ENCODE peak calls at places on chromosomes 3 and 15, in five cellular contexts. One of them, this sample, is unnamed.

GRCh38 chr15:85380860-85381535 is 595 bp downstream of the AKAP13 start:
- DNase-seq in GM20000: peak; percentile 79
- DNase-seq in COLO829: no peak
- DNase-seq in SW480: peak; percentile 64
- DNase-seq in colonic mucosa: peak; percentile 54
- DNase-seq in this sample: peak; percentile 66

GRCh38 chr3:194270627-194271458 is 80.3 kb downstream of the CPN2 start:
- DNase-seq in colonic mucosa: peak; percentile 63
- DNase-seq in GM20000: no peak
- DNase-seq in SW480: peak; percentile 82
- DNase-seq in COLO829: peak; percentile 97
- DNase-seq in this sample: peak; percentile 68

GRCh38 chr3:46656778-46657556 is 36.5 kb downstream of the ALS2CL start:
- DNase-seq in SW480: peak; percentile 48
- DNase-seq in GM20000: no peak
- DNase-seq in colonic mucosa: peak; percentile 12
- DNase-seq in COLO829: no peak
- DNase-seq in this sample: no peak

GRCh38 chr3:21464745-21465144 is 286.3 kb downstream of the ZNF385D start:
- DNase-seq in colonic mucosa: no peak
- DNase-seq in GM20000: no peak
- DNase-seq in COLO829: no peak
- DNase-seq in SW480: no peak
- DNase-seq in this sample: no peak

GRCh38 chr15:60372756-60373155 is 25.0 kb downstream of the ANXA2 start:
- DNase-seq in COLO829: no peak
- DNase-seq in SW480: no peak
- DNase-seq in GM20000: no peak
- DNase-seq in colonic mucosa: no peak
- DNase-seq in this sample: no peak

GRCh38 chr3:70753572-70753971 is 441.1 kb upstream of the MDFIC2 start:
- DNase-seq in GM20000: no peak
- DNase-seq in COLO829: no peak
- DNase-seq in SW480: no peak
- DNase-seq in colonic mucosa: no peak
- DNase-seq in this sample: no peak

GRCh38 chr3:157447026-157447694 is 10.5 kb downstream of the PTX3 start:
- DNase-seq in colonic mucosa: no peak
- DNase-seq in SW480: peak; percentile 18
- DNase-seq in COLO829: peak; percentile 57
- DNase-seq in GM20000: no peak
- DNase-seq in this sample: no peak

GRCh38 chr3:174287601-174288180 is 571.4 kb upstream of the NAALADL2 start:
- DNase-seq in GM20000: no peak
- DNase-seq in SW480: no peak
- DNase-seq in colonic mucosa: no peak
- DNase-seq in COLO829: no peak
- DNase-seq in this sample: no peak

GRCh38 chr3:23913182-23913581 is 3.6 kb downstream of the NKIRAS1 start:
- DNase-seq in colonic mucosa: no peak
- DNase-seq in COLO829: no peak
- DNase-seq in GM20000: no peak
- DNase-seq in SW480: no peak
- DNase-seq in this sample: no peak

GRCh38 chr3:190385835-190386688 is 1.9 kb upstream of the CLDN16 start:
- DNase-seq in COLO829: peak; percentile 92
- DNase-seq in SW480: peak; percentile 97
- DNase-seq in colonic mucosa: no peak
- DNase-seq in GM20000: no peak
- DNase-seq in this sample: no peak